ENCODE peak calls at places on chromosome 12, in eight cellular contexts. L is amygdala, M is iPS-NIHi11, Z is omental fat pad, P is SK-MEL-5, X is T-cell, D is kidney, R is retinal pigment epithelial cell. A is an unnamed sample.

GRCh38 chr12:69225251-69225910 is 14.0 kb upstream of the CPSF6 start:
- DNase-seq in L (no peak), M (no peak), Z (no peak), P (no peak), X (no peak), D (no peak), R (no peak), A (no peak)

GRCh38 chr12:120466560-120467315 is 2.8 kb downstream of the SRSF9 start:
- DNase-seq in L (no peak), M (no peak), Z (no peak), P (peak), X (peak), D (no peak), R (no peak), A (peak)

GRCh38 chr12:49965836-49966235 is 4.2 kb downstream of the AQP5 start:
- DNase-seq in L (no peak), M (no peak), Z (no peak), P (no peak), X (no peak), D (peak), R (no peak), A (no peak)

GRCh38 chr12:26130728-26131127 is 5.9 kb upstream of the BHLHE41 start:
- DNase-seq in L (no peak), M (no peak), Z (no peak), P (no peak), X (no peak), D (no peak), R (no peak), A (no peak)

GRCh38 chr12:642633-643477 is 20.4 kb downstream of the NINJ2 start:
- DNase-seq in L (no peak), M (peak), Z (no peak), P (no peak), X (peak), D (peak), R (no peak), A (peak)

GRCh38 chr12:107783406-107784376 is 9.2 kb downstream of the ASCL4 start:
- DNase-seq in L (no peak), M (no peak), Z (no peak), P (no peak), X (no peak), D (no peak), R (no peak), A (no peak)

GRCh38 chr12:64042901-64043300 is 179.2 kb downstream of the KICS2 start:
- DNase-seq in L (no peak), M (no peak), Z (no peak), P (no peak), X (no peak), D (no peak), R (no peak), A (no peak)

GRCh38 chr12:122669397-122670070 is 33.6 kb downstream of the HCAR2 start:
- DNase-seq in L (no peak), M (no peak), Z (peak), P (no peak), X (no peak), D (no peak), R (no peak), A (no peak)

GRCh38 chr12:64912501-64912900 is 88.1 kb downstream of the TBC1D30 start:
- DNase-seq in L (no peak), M (no peak), Z (no peak), P (no peak), X (no peak), D (no peak), R (no peak), A (no peak)

GRCh38 chr12:111410229-111411186 is 4.8 kb downstream of the SH2B3 start:
- DNase-seq in L (no peak), M (no peak), Z (no peak), P (peak), X (no peak), D (peak), R (no peak), A (no peak)

GRCh38 chr12:92041742-92042141 is 103.9 kb downstream of the BTG1 start:
- DNase-seq in L (no peak), M (no peak), Z (no peak), P (no peak), X (peak), D (no peak), R (no peak), A (no peak)

GRCh38 chr12:102702447-102703114 is 214.5 kb downstream of the PAH start:
- DNase-seq in L (no peak), M (peak), Z (peak), P (peak), X (peak), D (no peak), R (peak), A (no peak)

GRCh38 chr12:80720516-80720915 is 3.8 kb downstream of the MYF5 start:
- DNase-seq in L (no peak), M (no peak), Z (no peak), P (no peak), X (no peak), D (no peak), R (no peak), A (no peak)

GRCh38 chr12:105228494-105228893 is 7.5 kb downstream of the APPL2 start:
- DNase-seq in L (no peak), M (no peak), Z (no peak), P (peak), X (no peak), D (no peak), R (no peak), A (no peak)

GRCh38 chr12:48029811-48030650 is 25.8 kb upstream of the COL2A1 start:
- DNase-seq in L (no peak), M (no peak), Z (no peak), P (no peak), X (no peak), D (no peak), R (no peak), A (no peak)

GRCh38 chr12:29229937-29230336 is 80.9 kb downstream of the FAR2 start:
- DNase-seq in L (no peak), M (no peak), Z (no peak), P (no peak), X (no peak), D (no peak), R (no peak), A (no peak)

GRCh38 chr12:128268348-128268725 is 1.4 kb downstream of the TMEM132C start:
- DNase-seq in L (no peak), M (no peak), Z (no peak), P (no peak), X (no peak), D (no peak), R (no peak), A (no peak)

GRCh38 chr12:121515615-121516014 is 65.2 kb downstream of the KDM2B start:
- DNase-seq in L (no peak), M (no peak), Z (no peak), P (no peak), X (no peak), D (no peak), R (no peak), A (no peak)

GRCh38 chr12:40446385-40446784 is 221.6 kb downstream of the LRRK2 start:
- DNase-seq in L (no peak), M (peak), Z (no peak), P (peak), X (no peak), D (no peak), R (no peak), A (no peak)

GRCh38 chr12:954736-955135 is 5.2 kb upstream of the RAD52 start:
- DNase-seq in L (no peak), M (no peak), Z (no peak), P (no peak), X (no peak), D (no peak), R (no peak), A (no peak)

GRCh38 chr12:62601765-62602444 is 135.3 kb downstream of the MON2 start:
- DNase-seq in L (no peak), M (no peak), Z (no peak), P (no peak), X (no peak), D (no peak), R (no peak), A (no peak)

GRCh38 chr12:15278816-15279658 is 43.3 kb upstream of the PTPRO start:
- DNase-seq in L (no peak), M (no peak), Z (no peak), P (peak), X (no peak), D (peak), R (no peak), A (no peak)

GRCh38 chr12:111255261-111255660 is 113.6 kb downstream of the PHETA1 start:
- DNase-seq in L (no peak), M (no peak), Z (no peak), P (no peak), X (no peak), D (no peak), R (no peak), A (no peak)

GRCh38 chr12:88309546-88309945 is 167.4 kb downstream of the TMTC3 start:
- DNase-seq in L (no peak), M (no peak), Z (no peak), P (no peak), X (no peak), D (no peak), R (no peak), A (no peak)

GRCh38 chr12:67426067-67426466 is 156.9 kb downstream of the CAND1 start:
- DNase-seq in L (no peak), M (peak), Z (no peak), P (no peak), X (no peak), D (no peak), R (peak), A (no peak)

GRCh38 chr12:123971770-123972447 is 722 bp downstream of the CCDC92 start:
- DNase-seq in L (no peak), M (peak), Z (no peak), P (peak), X (peak), D (peak), R (no peak), A (peak)

GRCh38 chr12:63874897-63875296 is 30.4 kb downstream of the SRGAP1 start:
- DNase-seq in L (no peak), M (no peak), Z (no peak), P (no peak), X (no peak), D (no peak), R (no peak), A (no peak)

GRCh38 chr12:98743362-98743953 is 98.4 kb downstream of the APAF1 start:
- DNase-seq in L (no peak), M (peak), Z (no peak), P (peak), X (no peak), D (no peak), R (no peak), A (peak)

GRCh38 chr12:67783393-67783792 is 134.8 kb downstream of the DYRK2 start:
- DNase-seq in L (no peak), M (no peak), Z (no peak), P (no peak), X (no peak), D (no peak), R (no peak), A (no peak)

GRCh38 chr12:114673169-114673833 is 10.7 kb downstream of the TBX3 start:
- DNase-seq in L (no peak), M (peak), Z (no peak), P (no peak), X (no peak), D (peak), R (no peak), A (no peak)

GRCh38 chr12:16163891-16164290 is 113.6 kb downstream of the SLC15A5 start:
- DNase-seq in L (no peak), M (no peak), Z (no peak), P (no peak), X (no peak), D (no peak), R (no peak), A (no peak)

GRCh38 chr12:111580119-111580425 is 19.0 kb downstream of the ATXN2 start:
- DNase-seq in L (no peak), M (no peak), Z (no peak), P (no peak), X (no peak), D (no peak), R (no peak), A (no peak)